ENCODE peak calls at places on chromosomes 5 and 9, in nine cellular contexts. J is endothelial cell, Z is GM12865, E is thyroid gland, A is A549, G is lower lobe of right lung, Q is dorsolateral prefrontal cortex, M is cardiac muscle cell, V is D721Med. T is an unnamed sample.

GRCh38 chr5:115961413-115962238 is 649 bp upstream of the LVRN start:
- DNase-seq in J (no peak), Z (no peak), E (peak), A (no peak), G (no peak), Q (no peak), M (no peak), V (no peak), T (peak)

GRCh38 chr9:112315905-112316304 is 17.5 kb downstream of the PTBP3 start:
- DNase-seq in J (no peak), Z (no peak), E (no peak), A (no peak), G (no peak), Q (no peak), M (no peak), V (no peak), T (no peak)

GRCh38 chr5:60677831-60678664 is 21.9 kb downstream of the DEPDC1B start:
- DNase-seq in J (no peak), Z (peak), E (no peak), A (peak), G (no peak), Q (no peak), M (peak), V (no peak), T (peak)

GRCh38 chr5:177996660-177997318 is 747 bp upstream of the PROP1 start:
- DNase-seq in J (no peak), Z (no peak), E (no peak), A (no peak), G (no peak), Q (no peak), M (no peak), V (no peak), T (no peak)

GRCh38 chr9:137150485-137151060 is 11.6 kb downstream of the GRIN1 start:
- DNase-seq in J (no peak), Z (peak), E (no peak), A (peak), G (no peak), Q (no peak), M (no peak), V (no peak), T (peak)

GRCh38 chr5:96893342-96893741 is 17.0 kb downstream of the ERAP2 start:
- DNase-seq in J (no peak), Z (no peak), E (no peak), A (no peak), G (no peak), Q (no peak), M (peak), V (no peak), T (no peak)

GRCh38 chr9:20032413-20033006 is 243.7 kb upstream of the SLC24A2 start:
- DNase-seq in J (no peak), Z (no peak), E (no peak), A (no peak), G (no peak), Q (no peak), M (no peak), V (no peak), T (no peak)

GRCh38 chr5:115948013-115948605 is 14.2 kb upstream of the LVRN start:
- DNase-seq in J (no peak), Z (no peak), E (no peak), A (no peak), G (no peak), Q (no peak), M (peak), V (no peak), T (no peak)

GRCh38 chr5:10286552-10287227 is 21.0 kb downstream of the CMBL start:
- DNase-seq in J (no peak), Z (no peak), E (no peak), A (no peak), G (no peak), Q (peak), M (no peak), V (no peak), T (no peak)

GRCh38 chr9:93655621-93656425 is 79.4 kb downstream of the PHF2 start:
- DNase-seq in J (no peak), Z (no peak), E (peak), A (no peak), G (peak), Q (peak), M (no peak), V (no peak), T (no peak)

GRCh38 chr5:90878081-90878480 is 319.5 kb downstream of the ADGRV1 start:
- DNase-seq in J (no peak), Z (no peak), E (no peak), A (no peak), G (peak), Q (no peak), M (no peak), V (no peak), T (no peak)

GRCh38 chr5:169862348-169862905 is 117.9 kb downstream of the INSYN2B start:
- DNase-seq in J (no peak), Z (no peak), E (no peak), A (no peak), G (no peak), Q (no peak), M (peak), V (no peak), T (no peak)

GRCh38 chr9:97322105-97322504 is 14.6 kb downstream of the CCDC180 start:
- DNase-seq in J (no peak), Z (no peak), E (no peak), A (no peak), G (no peak), Q (no peak), M (no peak), V (no peak), T (no peak)

GRCh38 chr9:70263421-70263820 is 4.6 kb downstream of the SMC5 start:
- DNase-seq in J (no peak), Z (no peak), E (no peak), A (no peak), G (no peak), Q (no peak), M (peak), V (no peak), T (no peak)

GRCh38 chr5:33409435-33410146 is 31.2 kb upstream of the TARS1 start:
- DNase-seq in J (no peak), Z (no peak), E (no peak), A (no peak), G (no peak), Q (no peak), M (peak), V (no peak), T (no peak)

GRCh38 chr9:27276182-27277030 is 20.5 kb downstream of the EQTN start:
- DNase-seq in J (peak), Z (peak), E (peak), A (peak), G (no peak), Q (no peak), M (peak), V (no peak), T (peak)

GRCh38 chr9:14423816-14424261 is 109.9 kb upstream of the NFIB start:
- DNase-seq in J (no peak), Z (no peak), E (no peak), A (no peak), G (no peak), Q (no peak), M (peak), V (no peak), T (no peak)

GRCh38 chr5:139276426-139276825 is 17.1 kb upstream of the MATR3 start:
- DNase-seq in J (no peak), Z (no peak), E (no peak), A (no peak), G (no peak), Q (no peak), M (no peak), V (no peak), T (no peak)

GRCh38 chr5:94181940-94182339 is 436.5 kb downstream of the KIAA0825 start:
- DNase-seq in J (no peak), Z (peak), E (no peak), A (peak), G (no peak), Q (no peak), M (peak), V (no peak), T (no peak)

GRCh38 chr5:89729623-89730390 is 679.7 kb downstream of the CETN3 start:
- DNase-seq in J (no peak), Z (peak), E (no peak), A (no peak), G (no peak), Q (no peak), M (peak), V (no peak), T (no peak)

GRCh38 chr5:16957305-16958165 is 21.4 kb upstream of the MYO10 start:
- DNase-seq in J (no peak), Z (no peak), E (no peak), A (no peak), G (no peak), Q (no peak), M (peak), V (no peak), T (no peak)

GRCh38 chr9:93520523-93520922 is 55.9 kb upstream of the PHF2 start:
- DNase-seq in J (no peak), Z (peak), E (no peak), A (peak), G (no peak), Q (no peak), M (no peak), V (no peak), T (no peak)

GRCh38 chr5:135130526-135131215 is 96.6 kb upstream of the PITX1 start:
- DNase-seq in J (no peak), Z (no peak), E (peak), A (no peak), G (no peak), Q (no peak), M (no peak), V (no peak), T (no peak)

GRCh38 chr5:135128361-135128760 is 94.3 kb upstream of the PITX1 start:
- DNase-seq in J (no peak), Z (no peak), E (no peak), A (no peak), G (no peak), Q (no peak), M (no peak), V (no peak), T (no peak)

GRCh38 chr5:135127604-135128240 is 93.7 kb upstream of the PITX1 start:
- DNase-seq in J (no peak), Z (no peak), E (no peak), A (peak), G (no peak), Q (no peak), M (peak), V (no peak), T (no peak)

GRCh38 chr5:135126688-135127603 is 92.9 kb upstream of the PITX1 start:
- DNase-seq in J (no peak), Z (no peak), E (peak), A (peak), G (no peak), Q (no peak), M (no peak), V (no peak), T (no peak)

DNA sequence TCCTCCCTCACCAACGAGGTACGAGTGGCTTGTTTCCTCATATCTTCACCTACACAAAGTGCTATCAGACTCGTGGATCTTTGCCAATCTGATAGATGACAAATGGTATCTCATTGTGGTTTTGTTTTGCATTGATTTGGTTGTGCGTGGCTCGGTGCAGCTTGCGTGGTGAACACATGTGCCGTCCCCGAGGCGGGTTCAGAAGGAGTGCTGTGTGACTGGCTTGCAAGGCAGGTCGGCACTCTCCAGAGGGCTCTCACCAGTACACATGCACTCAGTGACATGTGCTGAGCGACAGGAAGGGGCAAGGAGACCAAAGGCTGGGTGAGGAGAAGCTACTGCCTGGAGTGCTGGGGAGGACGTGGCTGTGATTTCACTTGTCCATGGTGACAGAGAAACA is 95.3 kb upstream of the PITX1 start:
- DNase-seq in J (no peak), Z (no peak), E (no peak), A (no peak), G (no peak), Q (no peak), M (no peak), V (no peak), T (no peak)
- TF ChIP-seq CTCF in J (no peak), Z (no peak), E (no peak), A (no peak), G (no peak), Q (no peak), M (no peak), V (no peak), T (no peak)

DNA sequence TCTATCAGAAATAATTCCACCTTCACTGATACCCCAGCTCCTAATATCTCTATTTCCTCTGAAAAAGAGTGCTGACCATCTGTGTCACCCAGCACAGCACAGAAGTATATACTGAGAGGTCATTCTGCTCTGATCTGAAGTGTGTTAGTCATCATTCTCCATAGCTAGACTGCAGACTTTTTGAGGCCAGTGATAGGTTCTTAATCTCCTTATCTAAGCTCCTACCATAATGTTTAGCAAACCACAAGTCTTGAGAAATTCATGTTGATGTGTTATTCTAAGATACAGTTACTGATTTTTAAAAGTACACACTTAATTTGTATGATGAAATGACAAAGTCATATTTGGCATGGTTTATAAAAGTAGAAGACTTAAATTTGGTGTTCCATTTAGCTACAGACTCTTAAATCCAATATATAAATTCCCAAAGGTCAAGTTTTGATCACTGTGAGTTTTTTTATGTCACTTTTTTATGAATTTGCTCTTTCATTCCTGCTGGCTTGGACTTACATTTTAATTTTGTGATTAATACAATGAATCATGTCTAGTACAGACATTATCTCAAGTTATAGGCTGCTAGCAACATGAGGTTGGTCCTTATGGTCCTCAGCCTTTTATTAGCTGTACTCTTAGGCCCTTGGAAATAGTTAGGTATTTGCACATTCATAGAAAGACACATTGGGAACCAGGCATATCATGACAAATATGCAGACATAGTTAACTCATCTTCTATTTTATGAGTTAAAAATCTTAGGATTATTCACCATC is 380.8 kb downstream of the EBF1 start:
- DNase-seq in J (no peak), Z (no peak), E (no peak), A (no peak), G (no peak), Q (no peak), M (peak), V (no peak), T (no peak)
- TF ChIP-seq CTCF in J (no peak), Z (no peak), E (no peak), A (no peak), G (no peak), Q (no peak), M (no peak), V (no peak), T (no peak)

GRCh38 chr5:108481355-108481931 is 99.5 kb upstream of the FBXL17 start:
- DNase-seq in J (no peak), Z (peak), E (peak), A (peak), G (no peak), Q (no peak), M (peak), V (no peak), T (peak)
- TF ChIP-seq CTCF in J (peak), Z (peak), E (no peak), A (peak), G (peak), Q (peak), M (peak), V (peak), T (no peak)

GRCh38 chr9:134636142-134636507 is 5.5 kb upstream of the COL5A1 start:
- DNase-seq in J (no peak), Z (no peak), E (no peak), A (no peak), G (peak), Q (peak), M (no peak), V (no peak), T (no peak)

GRCh38 chr9:134638503-134639090 is 3.0 kb upstream of the COL5A1 start:
- DNase-seq in J (no peak), Z (no peak), E (no peak), A (no peak), G (no peak), Q (no peak), M (no peak), V (no peak), T (no peak)

GRCh38 chr9:134635431-134636141 is 6.0 kb upstream of the COL5A1 start:
- DNase-seq in J (no peak), Z (no peak), E (no peak), A (no peak), G (peak), Q (peak), M (no peak), V (no peak), T (no peak)

GRCh38 chr9:134637696-134638502 is 3.7 kb upstream of the COL5A1 start:
- DNase-seq in J (no peak), Z (no peak), E (peak), A (no peak), G (peak), Q (no peak), M (no peak), V (no peak), T (no peak)

GRCh38 chr9:134637241-134637640 is 4.4 kb upstream of the COL5A1 start:
- DNase-seq in J (no peak), Z (no peak), E (no peak), A (no peak), G (peak), Q (no peak), M (no peak), V (no peak), T (no peak)
- TF ChIP-seq CTCF in J (no peak), Z (no peak), E (no peak), A (no peak), G (no peak), Q (no peak), M (no peak), V (no peak), T (no peak)

GRCh38 chr9:127360829-127361228 is 36.1 kb upstream of the SLC2A8 start:
- DNase-seq in J (no peak), Z (peak), E (peak), A (peak), G (no peak), Q (no peak), M (peak), V (no peak), T (no peak)
- TF ChIP-seq CTCF in J (no peak), Z (no peak), E (no peak), A (peak), G (no peak), Q (no peak), M (peak), V (no peak), T (no peak)

DNA sequence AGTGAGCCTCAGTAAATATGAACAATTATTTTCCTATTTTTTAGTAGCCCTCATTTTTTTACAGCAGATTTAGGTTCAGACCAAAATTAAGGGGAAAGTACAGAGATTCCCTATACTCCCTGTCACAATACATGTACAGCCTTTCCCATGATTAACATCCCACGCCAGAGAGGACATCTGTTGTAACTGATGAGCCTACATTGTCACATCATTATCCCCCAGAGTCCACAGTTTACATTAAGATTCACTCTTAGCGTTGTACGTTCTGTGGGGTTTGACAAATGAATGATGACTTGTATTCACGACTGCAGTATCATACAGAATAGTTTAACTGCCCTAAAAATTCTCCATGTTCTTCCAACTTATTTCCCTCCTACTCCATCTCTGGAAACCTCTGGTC is 262.3 kb upstream of the MSX2 start:
- DNase-seq in J (no peak), Z (no peak), E (no peak), A (no peak), G (no peak), Q (no peak), M (no peak), V (no peak), T (no peak)
- TF ChIP-seq CTCF in J (no peak), Z (no peak), E (no peak), A (no peak), G (no peak), Q (no peak), M (no peak), V (no peak), T (no peak)

GRCh38 chr5:142063878-142064331 is 44.7 kb upstream of the NDFIP1 start:
- DNase-seq in J (peak), Z (no peak), E (peak), A (no peak), G (no peak), Q (peak), M (peak), V (no peak), T (no peak)

GRCh38 chr5:142056831-142057696 is 44.2 kb upstream of the GNPDA1 start:
- DNase-seq in J (no peak), Z (no peak), E (no peak), A (no peak), G (no peak), Q (peak), M (no peak), V (no peak), T (no peak)

GRCh38 chr5:142057697-142058056 is 44.9 kb upstream of the GNPDA1 start:
- DNase-seq in J (no peak), Z (no peak), E (no peak), A (no peak), G (no peak), Q (no peak), M (no peak), V (no peak), T (no peak)

GRCh38 chr5:142063376-142063775 is 45.2 kb upstream of the NDFIP1 start:
- DNase-seq in J (no peak), Z (no peak), E (no peak), A (no peak), G (no peak), Q (no peak), M (no peak), V (no peak), T (no peak)

GRCh38 chr5:142059304-142059940 is 46.6 kb upstream of the GNPDA1 start:
- DNase-seq in J (no peak), Z (no peak), E (no peak), A (peak), G (no peak), Q (no peak), M (peak), V (no peak), T (no peak)
- TF ChIP-seq CTCF in J (no peak), Z (no peak), E (no peak), A (no peak), G (no peak), Q (peak), M (peak), V (no peak), T (no peak)

DNA sequence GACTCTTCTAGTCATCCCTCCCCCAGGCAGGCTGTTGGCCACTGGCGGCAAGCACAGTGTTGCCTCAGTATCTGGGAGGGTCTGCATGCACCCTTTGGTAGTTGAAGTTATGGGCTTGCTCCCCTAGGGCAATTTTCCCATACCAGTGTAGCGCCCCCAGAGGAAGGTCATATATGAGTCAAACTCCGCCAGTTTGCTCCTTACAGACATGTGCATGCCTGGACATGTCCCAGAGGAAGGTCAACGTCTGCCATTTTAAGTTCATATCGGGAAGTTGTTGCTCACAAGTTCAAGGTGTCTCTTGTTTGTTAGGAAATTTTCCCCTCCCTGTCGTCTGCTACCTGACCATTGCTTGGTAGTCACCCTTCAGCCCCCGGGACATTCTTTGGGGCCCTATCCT is 51.3 kb upstream of the MROH2B start:
- DNase-seq in J (no peak), Z (peak), E (no peak), A (peak), G (no peak), Q (no peak), M (no peak), V (no peak), T (no peak)
- TF ChIP-seq CTCF in J (no peak), Z (peak), E (no peak), A (no peak), G (no peak), Q (no peak), M (no peak), V (no peak), T (no peak)

T was measured in GM10248.